ENCODE peak calls at places on chromosomes 16 and 17, in ten cellular contexts. M, Z, I, H, J, Y, B, K, P and D are unnamed samples.

GRCh38 chr17:58020401-58020800 is 13.4 kb upstream of the SRSF1 start:
- DNase-seq in Y (no peak), I (no peak), M (no peak), K (no peak), B (no peak), P (no peak), H (no peak), J (no peak), Z (no peak), D (no peak)

GRCh38 chr16:84356591-84357116 is 11.7 kb upstream of the ATP2C2 start:
- DNase-seq in Y (no peak), J (no peak), B (no peak), M (no peak), P (no peak), H (peak; percentile 58), K (no peak), Z (no peak), I (no peak), D (no peak)

GRCh38 chr17:19769946-19770652 is 22.0 kb upstream of the ALDH3A1 start:
- DNase-seq in H (no peak), P (no peak), Z (no peak), Y (no peak), J (peak; percentile 40), I (no peak), B (no peak), K (no peak), M (no peak), D (no peak)

GRCh38 chr17:28524476-28525415 is 18.6 kb downstream of the FOXN1 start:
- DNase-seq in K (no peak), Y (no peak), P (no peak), I (no peak), H (no peak), J (peak; percentile 22), M (no peak), B (no peak), Z (no peak), D (no peak)

GRCh38 chr16:56673916-56674315 is 4.3 kb downstream of the MT1H start:
- DNase-seq in H (peak; percentile 52), K (no peak), Z (no peak), Y (no peak), J (peak; percentile 37), B (no peak), P (no peak), I (no peak), M (no peak), D (no peak)

GRCh38 chr17:35373532-35373983 is at the start of gene SLFN11:
- DNase-seq in P (peak; percentile 91), H (peak; percentile 52), M (no peak), Z (no peak), K (peak; percentile 78), Y (peak; percentile 98), I (peak; percentile 83), J (peak; percentile 97), B (peak; percentile 97), D (no peak)

GRCh38 chr16:68265078-68265925 is 976 bp downstream of the SLC7A6 start:
- DNase-seq in Z (no peak), J (peak; percentile 69), P (no peak), Y (peak; percentile 93), H (peak; percentile 50), M (peak; percentile 68), I (peak; percentile 39), B (peak; percentile 87), K (peak; percentile 55), D (no peak)

GRCh38 chr16:30378236-30379164 is 3.9 kb downstream of the SEPTIN1 start:
- DNase-seq in Z (peak; percentile 99), Y (peak; percentile 100), K (peak; percentile 100), H (peak; percentile 100), B (peak; percentile 100), P (peak; percentile 100), M (peak; percentile 92), I (peak; percentile 100), J (peak; percentile 95), D (peak; percentile 98)

GRCh38 chr17:69761767-69762321 is 313.2 kb upstream of the KCNJ16 start:
- DNase-seq in I (no peak), M (no peak), H (no peak), Y (no peak), B (no peak), P (no peak), K (no peak), J (peak; percentile 95), Z (no peak), D (no peak)

GRCh38 chr17:56979091-56979480 is 1.2 kb downstream of the SCPEP1 start:
- DNase-seq in Y (no peak), Z (no peak), B (no peak), P (no peak), J (no peak), H (peak; percentile 53), M (no peak), K (no peak), I (no peak), D (no peak)

DNA sequence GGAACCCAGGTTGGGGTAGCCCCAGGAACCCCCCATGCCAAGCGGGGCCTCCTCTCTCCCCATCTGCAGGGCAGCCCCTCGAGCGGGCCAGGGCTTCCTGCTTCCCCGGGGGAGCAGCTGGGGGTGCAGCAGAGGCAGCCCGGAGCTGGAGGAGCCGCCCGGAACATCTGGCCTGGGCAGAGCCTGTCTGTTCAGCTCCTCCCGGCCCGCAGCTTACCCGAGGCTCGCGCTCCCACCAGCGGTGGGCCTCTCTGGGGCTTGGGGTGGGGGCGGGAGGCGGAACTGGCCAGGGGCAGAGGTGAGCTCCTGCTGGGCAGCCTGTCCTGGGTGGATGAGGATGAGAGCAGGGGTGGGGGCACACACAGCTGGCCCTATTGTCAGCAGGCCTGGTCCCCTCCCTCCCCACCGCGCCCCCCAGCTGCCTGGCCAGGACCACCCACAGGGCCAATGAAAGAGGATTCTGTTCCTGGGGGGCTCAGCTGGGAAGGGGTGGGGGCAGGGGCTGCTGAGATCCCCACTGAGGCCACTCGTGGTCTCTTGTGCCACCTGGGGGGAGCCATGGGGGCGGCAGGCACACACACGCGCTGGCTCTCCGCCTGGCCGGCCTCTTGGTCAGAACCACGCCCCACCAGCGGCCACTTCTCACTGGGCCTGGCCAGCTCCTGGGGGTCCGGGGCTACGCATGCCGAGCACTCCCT is 34.7 kb downstream of the BAHCC1 start:
- DNase-seq in I (peak; percentile 60), P (peak; percentile 75), K (no peak), H (peak; percentile 83), Z (no peak), Y (no peak), B (no peak), J (peak; percentile 44), M (no peak), D (no peak)
- TF ChIP-seq CTCF in I (peak; percentile 50), P (no peak), K (no peak), H (peak; percentile 35), Z (no peak), Y (no peak), B (no peak), J (no peak), M (peak; percentile 3), D (no peak)

GRCh38 chr17:32859857-32860525 is 16.9 kb downstream of the MYO1D start:
- DNase-seq in K (no peak), P (no peak), B (no peak), I (no peak), M (no peak), Z (no peak), J (no peak), H (no peak), Y (no peak), D (no peak)
- TF ChIP-seq CTCF in K (no peak), P (no peak), B (no peak), I (no peak), M (no peak), Z (no peak), J (no peak), H (no peak), Y (no peak), D (no peak)

GRCh38 chr17:40566027-40566426 is 755 bp upstream of the CCR7 start:
- DNase-seq in M (no peak), J (no peak), B (no peak), K (no peak), Y (no peak), I (no peak), H (no peak), P (no peak), Z (no peak), D (no peak)

GRCh38 chr17:40563371-40564052 is 1.8 kb downstream of the CCR7 start:
- DNase-seq in J (no peak), Y (peak; percentile 81), P (no peak), B (no peak), I (no peak), H (no peak), Z (no peak), M (no peak), K (peak; percentile 67), D (no peak)

GRCh38 chr17:40564195-40564882 is 933 bp downstream of the CCR7 start:
- DNase-seq in Y (peak; percentile 83), K (peak; percentile 75), H (no peak), P (no peak), Z (no peak), J (no peak), M (no peak), I (no peak), B (no peak), D (no peak)

GRCh38 chr17:40562841-40563370 is 2.4 kb downstream of the CCR7 start:
- DNase-seq in K (peak; percentile 60), I (no peak), B (no peak), J (no peak), H (no peak), Y (no peak), P (no peak), M (no peak), Z (no peak), D (no peak)

DNA sequence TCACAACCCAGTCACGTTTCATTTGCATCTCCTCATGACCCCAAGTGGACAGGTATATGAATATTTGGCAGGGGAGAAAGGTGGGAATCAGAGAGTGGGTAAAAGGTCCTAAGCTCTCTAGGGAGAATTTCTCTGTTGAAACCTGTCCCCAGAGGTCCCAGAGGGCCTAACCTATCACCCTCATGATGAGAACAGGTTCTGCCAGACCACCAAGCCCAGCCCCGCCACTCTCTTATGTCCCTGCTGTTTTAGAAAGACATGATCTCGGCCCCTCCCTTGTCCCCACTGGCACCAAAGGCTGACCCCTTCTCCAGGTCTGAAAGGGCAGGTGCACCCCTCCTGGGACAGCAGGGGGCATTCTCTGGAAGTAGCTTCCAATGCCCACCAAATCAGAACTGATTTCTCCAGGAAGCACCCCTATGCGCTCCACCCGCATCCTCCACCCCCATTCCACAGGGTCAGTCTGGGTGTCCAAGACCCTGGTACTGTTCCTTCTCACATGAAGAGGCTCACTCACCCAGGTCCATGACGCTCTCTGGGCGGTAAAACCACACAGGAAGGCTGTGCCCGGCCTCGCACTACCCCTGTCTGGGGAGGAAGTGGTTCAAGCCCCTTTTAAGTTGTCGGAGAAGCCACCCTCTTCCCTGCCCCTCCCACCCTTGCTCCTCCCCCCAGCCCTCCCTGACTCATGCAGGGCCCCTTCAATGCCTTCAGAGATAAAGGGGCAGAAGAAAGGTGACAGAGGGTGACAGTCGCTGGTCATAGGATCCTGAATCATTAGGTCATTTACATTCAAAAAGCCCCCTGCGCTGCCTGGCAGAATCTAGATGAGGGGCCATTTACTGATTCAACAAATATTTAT is at the start of gene CCR7:
- DNase-seq in P (no peak), I (no peak), B (no peak), H (no peak), K (peak; percentile 93), Y (peak; percentile 71), J (no peak), Z (no peak), M (no peak), D (no peak)
- TF ChIP-seq CTCF in P (no peak), I (no peak), B (no peak), H (no peak), K (no peak), Y (no peak), J (no peak), Z (no peak), M (no peak), D (no peak)

DNA sequence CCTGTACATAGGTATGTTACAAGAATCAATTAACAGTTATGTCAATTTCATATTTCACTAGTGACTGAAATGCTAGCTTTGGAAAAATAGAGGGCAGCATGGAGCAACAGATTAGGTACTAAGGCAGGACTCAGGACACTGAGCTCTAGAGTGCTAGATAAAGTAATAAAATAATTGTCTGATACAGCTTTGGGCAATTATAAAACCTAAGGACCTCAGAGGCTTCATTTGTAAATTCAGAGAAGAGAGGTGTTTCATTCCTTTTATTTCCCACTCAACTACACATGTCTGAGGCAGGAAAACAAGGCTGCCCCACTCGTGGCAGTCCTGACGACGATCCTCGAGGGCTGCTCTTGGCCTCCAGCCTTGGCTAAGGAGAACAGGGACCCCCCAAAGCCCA is 81.5 kb downstream of the CA4 start:
- DNase-seq in P (no peak), K (no peak), J (peak; percentile 51), M (peak; percentile 10), H (peak; percentile 4), B (no peak), Z (no peak), I (no peak), Y (no peak), D (no peak)
- TF ChIP-seq CTCF in P (no peak), K (no peak), J (peak; percentile 61), M (peak; percentile 52), H (peak; percentile 48), B (no peak), Z (peak; percentile 29), I (peak; percentile 51), Y (no peak), D (no peak)